ENCODE peak calls at places on chromosomes 2 and 18, in eight cellular contexts. One of them, this sample, is unnamed.

GRCh38 chr2:105934467-105934866 is 189.8 kb downstream of the NCK2 start:
- DNase-seq in fibroblast of pulmonary artery: no peak
- DNase-seq in cardiac fibroblast: no peak
- DNase-seq in GM12865: no peak
- DNase-seq in type B pancreatic cell: no peak
- DNase-seq in A549: no peak
- DNase-seq in upper lobe of left lung: no peak
- DNase-seq in psoas muscle: no peak
- DNase-seq in this sample: no peak

GRCh38 chr2:71613953-71614925 is 160.9 kb downstream of the DYSF start:
- DNase-seq in fibroblast of pulmonary artery: no peak
- DNase-seq in cardiac fibroblast: no peak
- DNase-seq in GM12865: no peak
- DNase-seq in type B pancreatic cell: peak; percentile 34
- DNase-seq in A549: no peak
- DNase-seq in upper lobe of left lung: peak; percentile 10
- DNase-seq in psoas muscle: no peak
- DNase-seq in this sample: peak; percentile 54

GRCh38 chr2:73249636-73250035 is 15.5 kb downstream of the CCT7 start:
- DNase-seq in fibroblast of pulmonary artery: no peak
- DNase-seq in cardiac fibroblast: no peak
- DNase-seq in GM12865: no peak
- DNase-seq in type B pancreatic cell: no peak
- DNase-seq in A549: no peak
- DNase-seq in upper lobe of left lung: no peak
- DNase-seq in psoas muscle: no peak
- DNase-seq in this sample: no peak

GRCh38 chr2:168562971-168563370 is 106.9 kb downstream of the CERS6 start:
- DNase-seq in fibroblast of pulmonary artery: no peak
- DNase-seq in cardiac fibroblast: no peak
- DNase-seq in GM12865: no peak
- DNase-seq in type B pancreatic cell: no peak
- DNase-seq in A549: no peak
- DNase-seq in upper lobe of left lung: no peak
- DNase-seq in psoas muscle: no peak
- DNase-seq in this sample: no peak

GRCh38 chr18:23399067-23399466 is 54.0 kb upstream of the RIOK3 start:
- DNase-seq in fibroblast of pulmonary artery: no peak
- DNase-seq in cardiac fibroblast: no peak
- DNase-seq in GM12865: no peak
- DNase-seq in type B pancreatic cell: no peak
- DNase-seq in A549: no peak
- DNase-seq in upper lobe of left lung: no peak
- DNase-seq in psoas muscle: no peak
- DNase-seq in this sample: no peak

GRCh38 chr18:67875057-67875456 is 358.5 kb upstream of the DSEL start:
- DNase-seq in fibroblast of pulmonary artery: no peak
- DNase-seq in cardiac fibroblast: no peak
- DNase-seq in GM12865: no peak
- DNase-seq in type B pancreatic cell: no peak
- DNase-seq in A549: no peak
- DNase-seq in upper lobe of left lung: no peak
- DNase-seq in psoas muscle: no peak
- DNase-seq in this sample: no peak

GRCh38 chr2:165055081-165055879 is 100.0 kb upstream of the SLC38A11 start:
- DNase-seq in fibroblast of pulmonary artery: peak; percentile 5
- DNase-seq in cardiac fibroblast: peak; percentile 28
- DNase-seq in GM12865: no peak
- DNase-seq in type B pancreatic cell: no peak
- DNase-seq in A549: no peak
- DNase-seq in upper lobe of left lung: no peak
- DNase-seq in psoas muscle: no peak
- DNase-seq in this sample: no peak

GRCh38 chr2:11387831-11388230 is 43.4 kb upstream of the ROCK2 start:
- DNase-seq in fibroblast of pulmonary artery: no peak
- DNase-seq in cardiac fibroblast: no peak
- DNase-seq in GM12865: no peak
- DNase-seq in type B pancreatic cell: no peak
- DNase-seq in A549: no peak
- DNase-seq in upper lobe of left lung: peak; percentile 32
- DNase-seq in psoas muscle: no peak
- DNase-seq in this sample: no peak

GRCh38 chr2:23647563-23647962 is 262.6 kb downstream of the KLHL29 start:
- DNase-seq in fibroblast of pulmonary artery: no peak
- DNase-seq in cardiac fibroblast: no peak
- DNase-seq in GM12865: no peak
- DNase-seq in type B pancreatic cell: no peak
- DNase-seq in A549: no peak
- DNase-seq in upper lobe of left lung: no peak
- DNase-seq in psoas muscle: no peak
- DNase-seq in this sample: no peak

GRCh38 chr2:18244840-18245239 is 315.6 kb downstream of the RDH14 start:
- DNase-seq in fibroblast of pulmonary artery: no peak
- DNase-seq in cardiac fibroblast: no peak
- DNase-seq in GM12865: no peak
- DNase-seq in type B pancreatic cell: no peak
- DNase-seq in A549: no peak
- DNase-seq in upper lobe of left lung: no peak
- DNase-seq in psoas muscle: no peak
- DNase-seq in this sample: no peak

GRCh38 chr18:1408331-1408835 is 503.7 kb downstream of the ADCYAP1 start:
- DNase-seq in fibroblast of pulmonary artery: no peak
- DNase-seq in cardiac fibroblast: no peak
- DNase-seq in GM12865: no peak
- DNase-seq in type B pancreatic cell: no peak
- DNase-seq in A549: no peak
- DNase-seq in upper lobe of left lung: no peak
- DNase-seq in psoas muscle: no peak
- DNase-seq in this sample: no peak

GRCh38 chr2:48309900-48310299 is 220.1 kb upstream of the STON1 start:
- DNase-seq in fibroblast of pulmonary artery: no peak
- DNase-seq in cardiac fibroblast: no peak
- DNase-seq in GM12865: no peak
- DNase-seq in type B pancreatic cell: no peak
- DNase-seq in A549: no peak
- DNase-seq in upper lobe of left lung: no peak
- DNase-seq in psoas muscle: no peak
- DNase-seq in this sample: no peak

GRCh38 chr18:3447895-3448844 is 1.8 kb upstream of the TGIF1 start:
- DNase-seq in fibroblast of pulmonary artery: peak; percentile 98
- DNase-seq in cardiac fibroblast: peak; percentile 99
- DNase-seq in GM12865: peak; percentile 89
- DNase-seq in type B pancreatic cell: peak; percentile 94
- DNase-seq in A549: peak; percentile 56
- DNase-seq in upper lobe of left lung: peak; percentile 98
- DNase-seq in psoas muscle: peak; percentile 97
- DNase-seq in this sample: peak; percentile 98

GRCh38 chr2:241123816-241124536 is 21.9 kb upstream of the MTERF4 start:
- DNase-seq in fibroblast of pulmonary artery: no peak
- DNase-seq in cardiac fibroblast: no peak
- DNase-seq in GM12865: no peak
- DNase-seq in type B pancreatic cell: no peak
- DNase-seq in A549: no peak
- DNase-seq in upper lobe of left lung: no peak
- DNase-seq in psoas muscle: peak; percentile 54
- DNase-seq in this sample: no peak

GRCh38 chr2:95539290-95539689 is 52.5 kb upstream of the TRIM43 start:
- DNase-seq in fibroblast of pulmonary artery: no peak
- DNase-seq in cardiac fibroblast: no peak
- DNase-seq in GM12865: no peak
- DNase-seq in type B pancreatic cell: no peak
- DNase-seq in A549: no peak
- DNase-seq in upper lobe of left lung: no peak
- DNase-seq in psoas muscle: no peak
- DNase-seq in this sample: no peak

GRCh38 chr2:195411219-195411687 is 245.8 kb upstream of the SLC39A10 start:
- DNase-seq in fibroblast of pulmonary artery: peak; percentile 16
- DNase-seq in cardiac fibroblast: peak; percentile 12
- DNase-seq in GM12865: no peak
- DNase-seq in type B pancreatic cell: no peak
- DNase-seq in A549: no peak
- DNase-seq in upper lobe of left lung: no peak
- DNase-seq in psoas muscle: no peak
- DNase-seq in this sample: no peak

GRCh38 chr2:208269091-208269490 is 3.0 kb downstream of the PIKFYVE start:
- DNase-seq in fibroblast of pulmonary artery: no peak
- DNase-seq in cardiac fibroblast: no peak
- DNase-seq in GM12865: no peak
- DNase-seq in type B pancreatic cell: no peak
- DNase-seq in A549: peak; percentile 14
- DNase-seq in upper lobe of left lung: no peak
- DNase-seq in psoas muscle: no peak
- DNase-seq in this sample: no peak

GRCh38 chr2:12196495-12196894 is 450.1 kb downstream of the LPIN1 start:
- DNase-seq in fibroblast of pulmonary artery: no peak
- DNase-seq in cardiac fibroblast: peak; percentile 12
- DNase-seq in GM12865: peak; percentile 32
- DNase-seq in type B pancreatic cell: no peak
- DNase-seq in A549: no peak
- DNase-seq in upper lobe of left lung: no peak
- DNase-seq in psoas muscle: no peak
- DNase-seq in this sample: no peak

GRCh38 chr2:38750793-38751042 is 443 bp downstream of the SRSF7 start:
- DNase-seq in fibroblast of pulmonary artery: no peak
- DNase-seq in cardiac fibroblast: no peak
- DNase-seq in GM12865: peak; percentile 81
- DNase-seq in type B pancreatic cell: no peak
- DNase-seq in A549: peak; percentile 76
- DNase-seq in upper lobe of left lung: peak; percentile 51
- DNase-seq in psoas muscle: peak; percentile 83
- DNase-seq in this sample: peak; percentile 86

GRCh38 chr2:173459363-173459762 is 104.7 kb downstream of the CDCA7 start:
- DNase-seq in fibroblast of pulmonary artery: no peak
- DNase-seq in cardiac fibroblast: no peak
- DNase-seq in GM12865: no peak
- DNase-seq in type B pancreatic cell: no peak
- DNase-seq in A549: no peak
- DNase-seq in upper lobe of left lung: peak; percentile 32
- DNase-seq in psoas muscle: no peak
- DNase-seq in this sample: no peak

GRCh38 chr18:10481831-10482230 is 27.4 kb downstream of the APCDD1 start:
- DNase-seq in fibroblast of pulmonary artery: no peak
- DNase-seq in cardiac fibroblast: no peak
- DNase-seq in GM12865: no peak
- DNase-seq in type B pancreatic cell: no peak
- DNase-seq in A549: no peak
- DNase-seq in upper lobe of left lung: no peak
- DNase-seq in psoas muscle: no peak
- DNase-seq in this sample: no peak

GRCh38 chr2:120641366-120641771 is 94.3 kb upstream of the GLI2 start:
- DNase-seq in fibroblast of pulmonary artery: peak; percentile 60
- DNase-seq in cardiac fibroblast: peak; percentile 72
- DNase-seq in GM12865: no peak
- DNase-seq in type B pancreatic cell: peak; percentile 10
- DNase-seq in A549: no peak
- DNase-seq in upper lobe of left lung: no peak
- DNase-seq in psoas muscle: no peak
- DNase-seq in this sample: peak; percentile 57

DNA sequence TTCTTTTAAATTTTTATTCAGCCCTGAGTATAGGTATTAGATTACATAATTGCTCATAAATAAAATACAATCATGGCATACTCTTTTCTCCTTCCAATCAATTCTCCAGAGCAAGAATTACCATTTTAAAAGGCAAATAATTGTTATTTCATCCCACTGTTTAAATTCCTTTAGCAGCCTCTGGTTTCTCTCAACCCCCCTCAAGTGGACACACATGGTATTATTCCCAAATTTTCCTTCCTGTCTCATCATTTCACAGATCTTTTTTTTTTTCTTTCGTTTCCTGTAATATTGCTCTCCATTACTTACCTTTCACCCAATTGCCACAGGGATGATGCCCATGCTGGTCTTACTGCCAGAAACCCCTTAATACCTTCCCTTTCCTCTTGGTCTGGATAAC is 385.2 kb downstream of the RIT2 start:
- DNase-seq in fibroblast of pulmonary artery: peak; percentile 14
- DNase-seq in cardiac fibroblast: peak; percentile 10
- DNase-seq in GM12865: no peak
- DNase-seq in type B pancreatic cell: no peak
- DNase-seq in A549: no peak
- DNase-seq in upper lobe of left lung: no peak
- DNase-seq in psoas muscle: no peak
- DNase-seq in this sample: no peak
- TF ChIP-seq CTCF in fibroblast of pulmonary artery: peak; percentile 35
- TF ChIP-seq CTCF in cardiac fibroblast: peak; percentile 40
- TF ChIP-seq CTCF in GM12865: no peak
- TF ChIP-seq CTCF in type B pancreatic cell: peak; percentile 63
- TF ChIP-seq CTCF in A549: no peak
- TF ChIP-seq CTCF in upper lobe of left lung: no peak
- TF ChIP-seq CTCF in psoas muscle: no peak
- TF ChIP-seq CTCF in this sample: no peak

DNA sequence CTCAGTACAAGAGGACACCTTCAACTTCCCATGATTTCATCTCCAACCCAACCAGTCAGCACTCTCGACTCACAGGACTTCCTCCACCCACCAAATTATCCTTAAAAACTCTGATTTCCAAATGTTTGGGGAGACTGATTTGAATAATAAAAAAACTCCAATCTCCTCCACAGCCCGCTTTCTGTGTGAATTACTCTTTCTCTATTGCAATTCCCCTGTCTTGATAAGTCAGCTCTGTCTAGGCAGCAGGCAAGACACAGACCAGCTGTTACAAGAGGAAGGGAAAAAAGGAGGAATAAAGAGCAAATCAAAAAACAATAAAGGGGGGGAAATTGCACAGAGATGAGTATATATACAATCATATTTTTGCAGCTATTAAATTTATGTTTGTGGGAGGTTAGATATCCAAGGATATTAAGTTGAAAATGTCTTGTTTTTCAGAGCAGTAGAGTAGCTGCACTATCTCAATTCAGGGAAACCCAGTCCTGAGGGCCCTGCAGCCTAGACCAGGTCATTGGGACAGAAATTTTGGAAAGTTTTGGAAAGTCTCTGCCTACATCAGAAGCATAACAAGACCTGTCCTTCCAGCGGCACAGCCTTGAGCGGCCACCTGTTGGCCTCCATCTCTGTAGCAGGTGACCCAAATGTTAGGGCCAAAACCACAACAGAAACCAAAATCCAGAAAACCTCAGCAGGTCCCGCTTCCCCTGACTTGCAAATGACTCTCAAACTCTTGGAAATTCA is 32.8 kb upstream of the SIGLEC15 start:
- DNase-seq in fibroblast of pulmonary artery: peak; percentile 63
- DNase-seq in cardiac fibroblast: peak; percentile 53
- DNase-seq in GM12865: peak; percentile 7
- DNase-seq in type B pancreatic cell: no peak
- DNase-seq in A549: no peak
- DNase-seq in upper lobe of left lung: no peak
- DNase-seq in psoas muscle: no peak
- DNase-seq in this sample: no peak
- TF ChIP-seq CTCF in fibroblast of pulmonary artery: no peak
- TF ChIP-seq CTCF in cardiac fibroblast: no peak
- TF ChIP-seq CTCF in GM12865: no peak
- TF ChIP-seq CTCF in type B pancreatic cell: no peak
- TF ChIP-seq CTCF in A549: no peak
- TF ChIP-seq CTCF in upper lobe of left lung: no peak
- TF ChIP-seq CTCF in psoas muscle: no peak
- TF ChIP-seq CTCF in this sample: no peak

GRCh38 chr2:154402138-154402714 is 296.3 kb upstream of the KCNJ3 start:
- DNase-seq in fibroblast of pulmonary artery: peak; percentile 20
- DNase-seq in cardiac fibroblast: peak; percentile 32
- DNase-seq in GM12865: peak; percentile 5
- DNase-seq in type B pancreatic cell: no peak
- DNase-seq in A549: peak; percentile 8
- DNase-seq in upper lobe of left lung: no peak
- DNase-seq in psoas muscle: no peak
- DNase-seq in this sample: no peak
- TF ChIP-seq CTCF in fibroblast of pulmonary artery: peak; percentile 36
- TF ChIP-seq CTCF in cardiac fibroblast: peak; percentile 46
- TF ChIP-seq CTCF in GM12865: peak; percentile 27
- TF ChIP-seq CTCF in type B pancreatic cell: peak; percentile 74
- TF ChIP-seq CTCF in A549: peak; percentile 57
- TF ChIP-seq CTCF in upper lobe of left lung: no peak
- TF ChIP-seq CTCF in psoas muscle: peak; percentile 15
- TF ChIP-seq CTCF in this sample: peak; percentile 62

GRCh38 chr2:55311444-55311870 is 42.4 kb upstream of the MTIF2 start:
- DNase-seq in fibroblast of pulmonary artery: peak; percentile 35
- DNase-seq in cardiac fibroblast: peak; percentile 31
- DNase-seq in GM12865: peak; percentile 82
- DNase-seq in type B pancreatic cell: no peak
- DNase-seq in A549: peak; percentile 25
- DNase-seq in upper lobe of left lung: no peak
- DNase-seq in psoas muscle: no peak
- DNase-seq in this sample: no peak
- TF ChIP-seq CTCF in fibroblast of pulmonary artery: peak; percentile 36
- TF ChIP-seq CTCF in cardiac fibroblast: peak; percentile 49
- TF ChIP-seq CTCF in GM12865: peak; percentile 22
- TF ChIP-seq CTCF in type B pancreatic cell: peak; percentile 56
- TF ChIP-seq CTCF in A549: no peak
- TF ChIP-seq CTCF in upper lobe of left lung: no peak
- TF ChIP-seq CTCF in psoas muscle: peak; percentile 6
- TF ChIP-seq CTCF in this sample: no peak

This sample was measured in osteocyte.